ENCODE peak calls at places on chromosomes 11 and 22, in four cellular contexts. One of them, this sample, is unnamed.

GRCh38 chr11:61082161-61082870 is 20.0 kb upstream of the CD5 start:
- DNase-seq in H7: no peak
- DNase-seq in lower lobe of right lung: no peak
- DNase-seq in IMR-90: no peak
- DNase-seq in this sample: no peak

GRCh38 chr22:24947881-24948280 is 1.4 kb upstream of the LHFPL7 start:
- DNase-seq in IMR-90: no peak
- DNase-seq in H7: no peak
- DNase-seq in lower lobe of right lung: no peak
- DNase-seq in this sample: peak; percentile 49

GRCh38 chr11:15969701-15970329 is 386.5 kb downstream of the SOX6 start:
- DNase-seq in IMR-90: peak; percentile 91
- DNase-seq in lower lobe of right lung: no peak
- DNase-seq in H7: no peak
- DNase-seq in this sample: no peak

GRCh38 chr11:128174465-128175101 is 412.8 kb downstream of the ETS1 start:
- DNase-seq in lower lobe of right lung: no peak
- DNase-seq in IMR-90: peak; percentile 67
- DNase-seq in H7: peak; percentile 13
- DNase-seq in this sample: peak; percentile 65

GRCh38 chr11:60625262-60625661 is 74.2 kb upstream of the MS4A8 start:
- DNase-seq in IMR-90: peak; percentile 23
- DNase-seq in H7: peak; percentile 39
- DNase-seq in lower lobe of right lung: no peak
- DNase-seq in this sample: peak; percentile 47

GRCh38 chr11:61092280-61092766 is 10.0 kb upstream of the CD5 start:
- DNase-seq in lower lobe of right lung: no peak
- DNase-seq in H7: peak; percentile 51
- DNase-seq in IMR-90: no peak
- DNase-seq in this sample: no peak

GRCh38 chr11:70104419-70104818 is 26.3 kb downstream of the ANO1 start:
- DNase-seq in lower lobe of right lung: no peak
- DNase-seq in IMR-90: no peak
- DNase-seq in H7: no peak
- DNase-seq in this sample: no peak

GRCh38 chr11:101807521-101807920 is 107.3 kb upstream of the CEP126 start:
- DNase-seq in IMR-90: no peak
- DNase-seq in H7: no peak
- DNase-seq in lower lobe of right lung: no peak
- DNase-seq in this sample: no peak

GRCh38 chr22:27247691-27248434 is 553.7 kb downstream of the MN1 start:
- DNase-seq in H7: no peak
- DNase-seq in lower lobe of right lung: no peak
- DNase-seq in IMR-90: no peak
- DNase-seq in this sample: no peak

GRCh38 chr22:49425356-49425755 is 402.3 kb downstream of the BRD1 start:
- DNase-seq in H7: no peak
- DNase-seq in IMR-90: no peak
- DNase-seq in lower lobe of right lung: no peak
- DNase-seq in this sample: no peak

GRCh38 chr22:37275622-37276021 is 6.7 kb upstream of the CYTH4 start:
- DNase-seq in IMR-90: no peak
- DNase-seq in lower lobe of right lung: peak; percentile 2
- DNase-seq in H7: peak; percentile 5
- DNase-seq in this sample: no peak

GRCh38 chr11:11931461-11932055 is 76.9 kb downstream of the DKK3 start:
- DNase-seq in lower lobe of right lung: no peak
- DNase-seq in IMR-90: peak; percentile 74
- DNase-seq in H7: peak; percentile 11
- DNase-seq in this sample: no peak

GRCh38 chr11:66242085-66242765 is 26.2 kb upstream of the RAB1B start:
- DNase-seq in IMR-90: no peak
- DNase-seq in lower lobe of right lung: no peak
- DNase-seq in H7: no peak
- DNase-seq in this sample: no peak

GRCh38 chr22:24688294-24688693 is 85.3 kb downstream of the GGT1 start:
- DNase-seq in lower lobe of right lung: no peak
- DNase-seq in H7: no peak
- DNase-seq in IMR-90: no peak
- DNase-seq in this sample: no peak

GRCh38 chr11:118448294-118448693 is 12.0 kb downstream of the KMT2A start:
- DNase-seq in lower lobe of right lung: no peak
- DNase-seq in H7: no peak
- DNase-seq in IMR-90: peak; percentile 49
- DNase-seq in this sample: no peak

GRCh38 chr11:76605338-76606074 is 65.0 kb downstream of the LRRC32 start:
- DNase-seq in lower lobe of right lung: no peak
- DNase-seq in IMR-90: no peak
- DNase-seq in H7: no peak
- DNase-seq in this sample: no peak

GRCh38 chr11:15695096-15695721 is 580.5 kb downstream of the INSC start:
- DNase-seq in IMR-90: no peak
- DNase-seq in H7: no peak
- DNase-seq in lower lobe of right lung: no peak
- DNase-seq in this sample: no peak

GRCh38 chr11:124747406-124748099 is 4.5 kb downstream of the VSIG2 start:
- DNase-seq in IMR-90: no peak
- DNase-seq in H7: peak; percentile 63
- DNase-seq in lower lobe of right lung: no peak
- DNase-seq in this sample: no peak

GRCh38 chr11:107623183-107623582 is 32.2 kb downstream of the ELMOD1 start:
- DNase-seq in IMR-90: no peak
- DNase-seq in lower lobe of right lung: no peak
- DNase-seq in H7: no peak
- DNase-seq in this sample: no peak

GRCh38 chr11:128726464-128727139 is 32.7 kb downstream of the FLI1 start:
- DNase-seq in IMR-90: no peak
- DNase-seq in H7: no peak
- DNase-seq in lower lobe of right lung: peak; percentile 67
- DNase-seq in this sample: no peak

GRCh38 chr22:29269731-29270474 is 1.8 kb downstream of the EWSR1 start:
- DNase-seq in IMR-90: peak; percentile 12
- DNase-seq in lower lobe of right lung: no peak
- DNase-seq in H7: no peak
- DNase-seq in this sample: no peak

GRCh38 chr11:81331611-81332205 is 1402.0 kb downstream of the FAM181B start:
- DNase-seq in H7: no peak
- DNase-seq in lower lobe of right lung: no peak
- DNase-seq in IMR-90: no peak
- DNase-seq in this sample: no peak

GRCh38 chr11:28969832-28970231 is 861.6 kb downstream of the METTL15 start:
- DNase-seq in H7: peak; percentile 5
- DNase-seq in lower lobe of right lung: no peak
- DNase-seq in IMR-90: no peak
- DNase-seq in this sample: no peak

GRCh38 chr11:100434821-100435641 is 252.1 kb upstream of the ARHGAP42 start:
- DNase-seq in H7: no peak
- DNase-seq in IMR-90: no peak
- DNase-seq in lower lobe of right lung: no peak
- DNase-seq in this sample: peak; percentile 26

GRCh38 chr11:93704237-93704636 is 37.1 kb downstream of the TAF1D start:
- DNase-seq in H7: no peak
- DNase-seq in IMR-90: no peak
- DNase-seq in lower lobe of right lung: no peak
- DNase-seq in this sample: no peak

GRCh38 chr11:2382927-2383822 is 6.1 kb downstream of the CD81 start:
- DNase-seq in H7: no peak
- DNase-seq in lower lobe of right lung: no peak
- DNase-seq in IMR-90: peak; percentile 63
- DNase-seq in this sample: peak; percentile 64

GRCh38 chr11:35730254-35730653 is 67.7 kb downstream of the TRIM44 start:
- DNase-seq in lower lobe of right lung: no peak
- DNase-seq in H7: no peak
- DNase-seq in IMR-90: no peak
- DNase-seq in this sample: no peak

GRCh38 chr22:37193629-37194191 is 5.7 kb upstream of the C1QTNF6 start:
- DNase-seq in H7: peak; percentile 33
- DNase-seq in lower lobe of right lung: peak; percentile 46
- DNase-seq in IMR-90: peak; percentile 36
- DNase-seq in this sample: no peak

GRCh38 chr11:17845431-17845881 is 110.9 kb downstream of the KCNC1 start:
- DNase-seq in H7: no peak
- DNase-seq in IMR-90: peak; percentile 91
- DNase-seq in lower lobe of right lung: no peak
- DNase-seq in this sample: no peak

This sample was measured in H9.